ENCODE peak calls at places on chromosomes 11 and 22, in eight cellular contexts. One of them, this sample, is unnamed.

GRCh38 chr11:35680506-35680905 is 17.9 kb downstream of the TRIM44 start:
- DNase-seq in brain microvascular endothelial cell: no peak
- DNase-seq in foreskin fibroblast: no peak
- DNase-seq in HepG2: no peak
- DNase-seq in lower lobe of right lung: no peak
- DNase-seq in fibroblast of lung: no peak
- DNase-seq in spleen: no peak
- DNase-seq in AG10803: no peak
- DNase-seq in this sample: no peak

GRCh38 chr22:35893698-35894097 is 134.9 kb downstream of the RBFOX2 start:
- DNase-seq in brain microvascular endothelial cell: no peak
- DNase-seq in foreskin fibroblast: peak
- DNase-seq in HepG2: no peak
- DNase-seq in lower lobe of right lung: no peak
- DNase-seq in fibroblast of lung: no peak
- DNase-seq in spleen: no peak
- DNase-seq in AG10803: peak
- DNase-seq in this sample: no peak

GRCh38 chr11:67483901-67484665 is 1.3 kb downstream of the AIP start:
- DNase-seq in brain microvascular endothelial cell: no peak
- DNase-seq in foreskin fibroblast: no peak
- DNase-seq in HepG2: no peak
- DNase-seq in lower lobe of right lung: no peak
- DNase-seq in fibroblast of lung: no peak
- DNase-seq in spleen: no peak
- DNase-seq in AG10803: no peak
- DNase-seq in this sample: no peak

GRCh38 chr22:42959472-42960145 is 55.3 kb downstream of the PACSIN2 start:
- DNase-seq in brain microvascular endothelial cell: peak
- DNase-seq in foreskin fibroblast: no peak
- DNase-seq in HepG2: peak
- DNase-seq in lower lobe of right lung: no peak
- DNase-seq in fibroblast of lung: peak
- DNase-seq in spleen: no peak
- DNase-seq in AG10803: peak
- DNase-seq in this sample: no peak

GRCh38 chr11:105718641-105719040 is 108.8 kb downstream of the GRIA4 start:
- DNase-seq in brain microvascular endothelial cell: no peak
- DNase-seq in foreskin fibroblast: no peak
- DNase-seq in HepG2: no peak
- DNase-seq in lower lobe of right lung: no peak
- DNase-seq in fibroblast of lung: peak
- DNase-seq in spleen: no peak
- DNase-seq in AG10803: no peak
- DNase-seq in this sample: peak

GRCh38 chr11:32987851-32988250 is 27.8 kb upstream of the DEPDC7 start:
- DNase-seq in brain microvascular endothelial cell: no peak
- DNase-seq in foreskin fibroblast: no peak
- DNase-seq in HepG2: no peak
- DNase-seq in lower lobe of right lung: no peak
- DNase-seq in fibroblast of lung: no peak
- DNase-seq in spleen: no peak
- DNase-seq in AG10803: no peak
- DNase-seq in this sample: no peak

GRCh38 chr11:120863359-120863758 is 160.5 kb upstream of the TBCEL start:
- DNase-seq in brain microvascular endothelial cell: peak
- DNase-seq in foreskin fibroblast: peak
- DNase-seq in HepG2: no peak
- DNase-seq in lower lobe of right lung: no peak
- DNase-seq in fibroblast of lung: peak
- DNase-seq in spleen: no peak
- DNase-seq in AG10803: peak
- DNase-seq in this sample: no peak

GRCh38 chr11:11374358-11375148 is 21.5 kb upstream of the CSNK2A3 start:
- DNase-seq in brain microvascular endothelial cell: no peak
- DNase-seq in foreskin fibroblast: no peak
- DNase-seq in HepG2: no peak
- DNase-seq in lower lobe of right lung: no peak
- DNase-seq in fibroblast of lung: no peak
- DNase-seq in spleen: no peak
- DNase-seq in AG10803: no peak
- DNase-seq in this sample: no peak

GRCh38 chr11:17558025-17558780 is 11.1 kb downstream of the OTOG start:
- DNase-seq in brain microvascular endothelial cell: no peak
- DNase-seq in foreskin fibroblast: no peak
- DNase-seq in HepG2: no peak
- DNase-seq in lower lobe of right lung: no peak
- DNase-seq in fibroblast of lung: no peak
- DNase-seq in spleen: no peak
- DNase-seq in AG10803: no peak
- DNase-seq in this sample: no peak

GRCh38 chr11:55949330-55949729 is 13.1 kb upstream of the OR5I1 start:
- DNase-seq in brain microvascular endothelial cell: no peak
- DNase-seq in foreskin fibroblast: no peak
- DNase-seq in HepG2: no peak
- DNase-seq in lower lobe of right lung: no peak
- DNase-seq in fibroblast of lung: no peak
- DNase-seq in spleen: no peak
- DNase-seq in AG10803: no peak
- DNase-seq in this sample: no peak

GRCh38 chr11:112977620-112978212 is 16.5 kb downstream of the NCAM1 start:
- DNase-seq in brain microvascular endothelial cell: no peak
- DNase-seq in foreskin fibroblast: peak
- DNase-seq in HepG2: no peak
- DNase-seq in lower lobe of right lung: no peak
- DNase-seq in fibroblast of lung: peak
- DNase-seq in spleen: no peak
- DNase-seq in AG10803: peak
- DNase-seq in this sample: no peak

GRCh38 chr22:41447435-41448188 is 1.0 kb upstream of the TOB2 start:
- DNase-seq in brain microvascular endothelial cell: peak
- DNase-seq in foreskin fibroblast: peak
- DNase-seq in HepG2: peak
- DNase-seq in lower lobe of right lung: peak
- DNase-seq in fibroblast of lung: peak
- DNase-seq in spleen: peak
- DNase-seq in AG10803: peak
- DNase-seq in this sample: no peak

GRCh38 chr11:1233351-1234053 is 10.6 kb downstream of the MUC5B start:
- DNase-seq in brain microvascular endothelial cell: no peak
- DNase-seq in foreskin fibroblast: no peak
- DNase-seq in HepG2: no peak
- DNase-seq in lower lobe of right lung: peak
- DNase-seq in fibroblast of lung: no peak
- DNase-seq in spleen: peak
- DNase-seq in AG10803: no peak
- DNase-seq in this sample: no peak

GRCh38 chr11:67313125-67313890 is 10.0 kb downstream of the SSH3 start:
- DNase-seq in brain microvascular endothelial cell: no peak
- DNase-seq in foreskin fibroblast: no peak
- DNase-seq in HepG2: no peak
- DNase-seq in lower lobe of right lung: no peak
- DNase-seq in fibroblast of lung: no peak
- DNase-seq in spleen: no peak
- DNase-seq in AG10803: no peak
- DNase-seq in this sample: no peak

GRCh38 chr11:124535552-124536232 is 7.8 kb downstream of the OR8B12 start:
- DNase-seq in brain microvascular endothelial cell: peak
- DNase-seq in foreskin fibroblast: no peak
- DNase-seq in HepG2: no peak
- DNase-seq in lower lobe of right lung: no peak
- DNase-seq in fibroblast of lung: peak
- DNase-seq in spleen: no peak
- DNase-seq in AG10803: no peak
- DNase-seq in this sample: no peak

GRCh38 chr11:1864216-1864615 is 11.3 kb downstream of the LSP1 start:
- DNase-seq in brain microvascular endothelial cell: no peak
- DNase-seq in foreskin fibroblast: no peak
- DNase-seq in HepG2: no peak
- DNase-seq in lower lobe of right lung: peak
- DNase-seq in fibroblast of lung: peak
- DNase-seq in spleen: peak
- DNase-seq in AG10803: no peak
- DNase-seq in this sample: no peak

GRCh38 chr11:61022311-61023085 is 51.0 kb downstream of the CD6 start:
- DNase-seq in brain microvascular endothelial cell: no peak
- DNase-seq in foreskin fibroblast: no peak
- DNase-seq in HepG2: no peak
- DNase-seq in lower lobe of right lung: no peak
- DNase-seq in fibroblast of lung: no peak
- DNase-seq in spleen: no peak
- DNase-seq in AG10803: no peak
- DNase-seq in this sample: no peak

GRCh38 chr11:117426941-117427340 is 99.3 kb downstream of the CEP164 start:
- DNase-seq in brain microvascular endothelial cell: no peak
- DNase-seq in foreskin fibroblast: no peak
- DNase-seq in HepG2: no peak
- DNase-seq in lower lobe of right lung: no peak
- DNase-seq in fibroblast of lung: no peak
- DNase-seq in spleen: no peak
- DNase-seq in AG10803: no peak
- DNase-seq in this sample: no peak

GRCh38 chr11:108569896-108570295 is 23.7 kb downstream of the EXPH5 start:
- DNase-seq in brain microvascular endothelial cell: no peak
- DNase-seq in foreskin fibroblast: no peak
- DNase-seq in HepG2: no peak
- DNase-seq in lower lobe of right lung: no peak
- DNase-seq in fibroblast of lung: no peak
- DNase-seq in spleen: no peak
- DNase-seq in AG10803: no peak
- DNase-seq in this sample: no peak

GRCh38 chr11:100445231-100445735 is 241.8 kb upstream of the ARHGAP42 start:
- DNase-seq in brain microvascular endothelial cell: peak
- DNase-seq in foreskin fibroblast: no peak
- DNase-seq in HepG2: no peak
- DNase-seq in lower lobe of right lung: no peak
- DNase-seq in fibroblast of lung: peak
- DNase-seq in spleen: no peak
- DNase-seq in AG10803: no peak
- DNase-seq in this sample: peak

GRCh38 chr11:111454561-111455192 is 57.5 kb downstream of the BTG4 start:
- DNase-seq in brain microvascular endothelial cell: peak
- DNase-seq in foreskin fibroblast: peak
- DNase-seq in HepG2: peak
- DNase-seq in lower lobe of right lung: no peak
- DNase-seq in fibroblast of lung: peak
- DNase-seq in spleen: no peak
- DNase-seq in AG10803: peak
- DNase-seq in this sample: peak

GRCh38 chr22:42856179-42856864 is 751 bp downstream of the ARFGAP3 start:
- DNase-seq in brain microvascular endothelial cell: no peak
- DNase-seq in foreskin fibroblast: no peak
- DNase-seq in HepG2: peak
- DNase-seq in lower lobe of right lung: peak
- DNase-seq in fibroblast of lung: peak
- DNase-seq in spleen: peak
- DNase-seq in AG10803: peak
- DNase-seq in this sample: no peak

GRCh38 chr11:10021563-10021962 is 272.5 kb downstream of the SBF2 start:
- DNase-seq in brain microvascular endothelial cell: no peak
- DNase-seq in foreskin fibroblast: no peak
- DNase-seq in HepG2: peak
- DNase-seq in lower lobe of right lung: no peak
- DNase-seq in fibroblast of lung: no peak
- DNase-seq in spleen: no peak
- DNase-seq in AG10803: no peak
- DNase-seq in this sample: no peak

GRCh38 chr11:13596601-13597000 is 71.9 kb upstream of the FAR1 start:
- DNase-seq in brain microvascular endothelial cell: no peak
- DNase-seq in foreskin fibroblast: no peak
- DNase-seq in HepG2: no peak
- DNase-seq in lower lobe of right lung: no peak
- DNase-seq in fibroblast of lung: no peak
- DNase-seq in spleen: no peak
- DNase-seq in AG10803: peak
- DNase-seq in this sample: no peak

GRCh38 chr11:13594045-13594444 is 74.4 kb upstream of the FAR1 start:
- DNase-seq in brain microvascular endothelial cell: no peak
- DNase-seq in foreskin fibroblast: no peak
- DNase-seq in HepG2: no peak
- DNase-seq in lower lobe of right lung: no peak
- DNase-seq in fibroblast of lung: no peak
- DNase-seq in spleen: no peak
- DNase-seq in AG10803: no peak
- DNase-seq in this sample: no peak

DNA sequence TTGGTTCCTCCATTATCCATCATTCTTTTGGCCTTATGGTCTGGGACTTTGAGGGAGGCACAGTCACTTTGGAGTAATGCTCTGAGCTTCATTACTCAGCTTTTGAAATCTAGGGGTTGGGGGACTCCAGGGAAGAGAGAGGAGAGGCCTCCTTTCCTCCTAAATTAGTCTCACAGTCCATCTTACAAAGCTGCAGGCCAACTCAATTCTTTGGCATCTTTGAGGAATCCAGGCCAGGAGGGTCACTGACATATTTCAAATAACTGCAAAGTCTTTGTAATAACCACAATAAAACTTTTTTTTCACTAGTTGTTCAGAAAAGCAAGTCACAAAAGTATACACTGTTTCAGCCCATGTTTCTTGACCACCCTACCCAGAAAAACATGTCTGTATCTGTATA is 73.3 kb upstream of the FAR1 start:
- DNase-seq in brain microvascular endothelial cell: peak
- DNase-seq in foreskin fibroblast: peak
- DNase-seq in HepG2: no peak
- DNase-seq in lower lobe of right lung: no peak
- DNase-seq in fibroblast of lung: peak
- DNase-seq in spleen: no peak
- DNase-seq in AG10803: peak
- DNase-seq in this sample: no peak
- TF ChIP-seq CTCF in brain microvascular endothelial cell: no peak
- TF ChIP-seq CTCF in foreskin fibroblast: no peak
- TF ChIP-seq CTCF in HepG2: no peak
- TF ChIP-seq CTCF in lower lobe of right lung: no peak
- TF ChIP-seq CTCF in fibroblast of lung: no peak
- TF ChIP-seq CTCF in spleen: no peak
- TF ChIP-seq CTCF in AG10803: no peak
- TF ChIP-seq CTCF in this sample: no peak

GRCh38 chr11:71934213-71934612 is 5.4 kb downstream of the RNF121 start:
- DNase-seq in brain microvascular endothelial cell: no peak
- DNase-seq in foreskin fibroblast: no peak
- DNase-seq in HepG2: no peak
- DNase-seq in lower lobe of right lung: no peak
- DNase-seq in fibroblast of lung: no peak
- DNase-seq in spleen: no peak
- DNase-seq in AG10803: no peak
- DNase-seq in this sample: no peak
- H3K4me3 ChIP-seq in brain microvascular endothelial cell: no peak
- H3K4me3 ChIP-seq in foreskin fibroblast: no peak
- H3K4me3 ChIP-seq in HepG2: no peak
- H3K4me3 ChIP-seq in lower lobe of right lung: no peak
- H3K4me3 ChIP-seq in fibroblast of lung: no peak
- H3K4me3 ChIP-seq in spleen: no peak
- H3K4me3 ChIP-seq in AG10803: no peak
- H3K4me3 ChIP-seq in this sample: no peak

GRCh38 chr22:32775957-32776356 is 25.5 kb upstream of the TIMP3 start:
- DNase-seq in brain microvascular endothelial cell: no peak
- DNase-seq in foreskin fibroblast: no peak
- DNase-seq in HepG2: peak
- DNase-seq in lower lobe of right lung: no peak
- DNase-seq in fibroblast of lung: no peak
- DNase-seq in spleen: no peak
- DNase-seq in AG10803: no peak
- DNase-seq in this sample: no peak
- TF ChIP-seq CTCF in brain microvascular endothelial cell: peak
- TF ChIP-seq CTCF in foreskin fibroblast: peak
- TF ChIP-seq CTCF in HepG2: peak
- TF ChIP-seq CTCF in lower lobe of right lung: peak
- TF ChIP-seq CTCF in fibroblast of lung: peak
- TF ChIP-seq CTCF in spleen: no peak
- TF ChIP-seq CTCF in AG10803: peak
- TF ChIP-seq CTCF in this sample: peak

GRCh38 chr11:134050541-134051383 is 18.1 kb upstream of the JAM3 start:
- DNase-seq in brain microvascular endothelial cell: peak
- DNase-seq in foreskin fibroblast: peak
- DNase-seq in HepG2: peak
- DNase-seq in lower lobe of right lung: peak
- DNase-seq in fibroblast of lung: no peak
- DNase-seq in spleen: peak
- DNase-seq in AG10803: peak
- DNase-seq in this sample: no peak
- H3K4me3 ChIP-seq in brain microvascular endothelial cell: peak
- H3K4me3 ChIP-seq in foreskin fibroblast: peak
- H3K4me3 ChIP-seq in HepG2: no peak
- H3K4me3 ChIP-seq in lower lobe of right lung: peak
- H3K4me3 ChIP-seq in fibroblast of lung: no peak
- H3K4me3 ChIP-seq in spleen: peak
- H3K4me3 ChIP-seq in AG10803: peak
- H3K4me3 ChIP-seq in this sample: peak

This sample was measured in astrocyte of the cerebellum.